ENCODE peak calls at places on chromosomes 5 and 9, in six cellular contexts. D, Z, Q, I, U and V are unnamed samples.

GRCh38 chr9:114086607-114087006 is 8.5 kb upstream of the AMBP start:
- DNase-seq in D (no peak), Z (no peak), Q (no peak), I (no peak), U (no peak), V (no peak)

GRCh38 chr5:35742006-35742405 is 114.7 kb upstream of the IL7R start:
- DNase-seq in D (no peak), Z (no peak), Q (no peak), I (no peak), U (no peak), V (no peak)

GRCh38 chr5:141559481-141559880 is 59.3 kb downstream of the DIAPH1 start:
- DNase-seq in D (no peak), Z (no peak), Q (peak), I (no peak), U (no peak), V (no peak)

GRCh38 chr5:90096415-90097081 is 313.0 kb downstream of the CETN3 start:
- DNase-seq in D (no peak), Z (no peak), Q (peak), I (peak), U (no peak), V (peak)

GRCh38 chr9:91180930-91181268 is 180.8 kb downstream of the AUH start:
- DNase-seq in D (no peak), Z (no peak), Q (no peak), I (no peak), U (no peak), V (no peak)

GRCh38 chr5:81189875-81190467 is 43.2 kb upstream of the CKMT2 start:
- DNase-seq in D (no peak), Z (no peak), Q (no peak), I (no peak), U (no peak), V (no peak)

GRCh38 chr9:97696025-97696822 is 916 bp downstream of the XPA start:
- DNase-seq in D (no peak), Z (no peak), Q (peak), I (no peak), U (no peak), V (no peak)

GRCh38 chr9:115425614-115426013 is 307.7 kb upstream of the TNC start:
- DNase-seq in D (no peak), Z (no peak), Q (no peak), I (no peak), U (no peak), V (no peak)

GRCh38 chr5:139137703-139138102 is 60.5 kb downstream of the SIL1 start:
- DNase-seq in D (no peak), Z (no peak), Q (peak), I (peak), U (no peak), V (no peak)

GRCh38 chr5:55694152-55694830 is 17.8 kb downstream of the SLC38A9 start:
- DNase-seq in D (no peak), Z (no peak), Q (peak), I (no peak), U (no peak), V (no peak)

GRCh38 chr5:144549580-144549979 is 378.9 kb downstream of the KCTD16 start:
- DNase-seq in D (peak), Z (peak), Q (peak), I (no peak), U (no peak), V (no peak)

GRCh38 chr9:94918038-94918753 is 191.7 kb downstream of the AOPEP start:
- DNase-seq in D (no peak), Z (no peak), Q (no peak), I (no peak), U (no peak), V (no peak)

GRCh38 chr5:6728011-6728794 is 15.0 kb downstream of the TENT4A start:
- DNase-seq in D (no peak), Z (no peak), Q (no peak), I (no peak), U (no peak), V (no peak)

GRCh38 chr5:122377023-122377422 is 65.0 kb downstream of the SNCAIP start:
- DNase-seq in D (no peak), Z (no peak), Q (peak), I (no peak), U (no peak), V (no peak)

GRCh38 chr5:134561871-134562296 is 36.4 kb downstream of the JADE2 start:
- DNase-seq in D (no peak), Z (peak), Q (peak), I (peak), U (no peak), V (peak)

GRCh38 chr5:164580155-164580554 is 1074.7 kb downstream of the MAT2B start:
- DNase-seq in D (no peak), Z (no peak), Q (no peak), I (no peak), U (no peak), V (no peak)

GRCh38 chr5:88602584-88602983 is 280.4 kb downstream of the MEF2C start:
- DNase-seq in D (no peak), Z (peak), Q (no peak), I (no peak), U (no peak), V (no peak)

GRCh38 chr9:126916909-126917308 is 2.3 kb downstream of the RALGPS1 start:
- DNase-seq in D (no peak), Z (no peak), Q (no peak), I (no peak), U (no peak), V (no peak)

GRCh38 chr5:120624021-120624563 is 160.0 kb downstream of the PRR16 start:
- DNase-seq in D (no peak), Z (no peak), Q (peak), I (no peak), U (no peak), V (no peak)

GRCh38 chr9:120242397-120242796 is 337.6 kb downstream of the CDK5RAP2 start:
- DNase-seq in D (no peak), Z (no peak), Q (no peak), I (no peak), U (no peak), V (no peak)

GRCh38 chr5:147093138-147093537 is 141.7 kb upstream of the STK32A start:
- DNase-seq in D (no peak), Z (no peak), Q (peak), I (no peak), U (no peak), V (no peak)

DNA sequence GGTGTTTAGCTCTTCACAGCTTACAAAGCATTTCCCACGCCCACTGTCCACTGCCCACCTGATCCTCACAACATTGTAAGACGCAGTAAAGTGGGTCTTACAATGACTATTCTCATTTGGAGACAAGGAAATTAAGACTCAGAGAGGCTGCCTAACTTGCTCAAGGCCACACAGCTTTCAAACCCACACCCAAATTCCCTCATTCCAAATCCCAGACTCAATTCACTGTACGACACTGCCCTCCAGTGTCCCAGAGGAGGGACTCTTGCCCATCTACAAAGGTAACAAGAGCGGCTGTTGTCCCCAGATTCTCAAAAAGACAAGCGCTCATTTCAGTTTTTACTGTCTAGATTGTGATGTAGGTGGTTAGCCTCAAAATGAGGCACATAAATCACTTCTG is 184.6 kb downstream of the ACTL7B start:
- DNase-seq in D (no peak), Z (no peak), Q (peak), I (no peak), U (no peak), V (no peak)
- TF ChIP-seq CTCF in D (no peak), Z (no peak), Q (peak), I (no peak), U (peak), V (no peak)

GRCh38 chr9:129888085-129888808 is 53.0 kb downstream of the USP20 start:
- DNase-seq in D (no peak), Z (peak), Q (no peak), I (no peak), U (peak), V (no peak)

GRCh38 chr9:129891519-129891918 is 56.3 kb downstream of the USP20 start:
- DNase-seq in D (no peak), Z (no peak), Q (no peak), I (no peak), U (no peak), V (no peak)

GRCh38 chr9:129888809-129889460 is 53.7 kb downstream of the USP20 start:
- DNase-seq in D (no peak), Z (no peak), Q (no peak), I (no peak), U (no peak), V (no peak)

GRCh38 chr9:129889461-129889935 is 54.2 kb downstream of the USP20 start:
- DNase-seq in D (no peak), Z (no peak), Q (no peak), I (no peak), U (no peak), V (no peak)

GRCh38 chr9:129889936-129890717 is 54.9 kb downstream of the USP20 start:
- DNase-seq in D (no peak), Z (peak), Q (no peak), I (no peak), U (no peak), V (no peak)
- TF ChIP-seq POLR2A in D (no peak), Z (no peak), Q (no peak), I (no peak), U (no peak), V (no peak)

GRCh38 chr9:470041-470781 is 255.5 kb downstream of the DOCK8 start:
- DNase-seq in D (peak), Z (peak), Q (peak), I (peak), U (peak), V (peak)

GRCh38 chr9:468766-469496 is 254.3 kb downstream of the DOCK8 start:
- DNase-seq in D (no peak), Z (no peak), Q (no peak), I (no peak), U (no peak), V (no peak)

GRCh38 chr9:471320-471719 is 256.7 kb downstream of the DOCK8 start:
- DNase-seq in D (no peak), Z (no peak), Q (no peak), I (no peak), U (no peak), V (no peak)

GRCh38 chr9:470795-471194 is 256.1 kb downstream of the DOCK8 start:
- DNase-seq in D (no peak), Z (no peak), Q (no peak), I (no peak), U (no peak), V (no peak)

DNA sequence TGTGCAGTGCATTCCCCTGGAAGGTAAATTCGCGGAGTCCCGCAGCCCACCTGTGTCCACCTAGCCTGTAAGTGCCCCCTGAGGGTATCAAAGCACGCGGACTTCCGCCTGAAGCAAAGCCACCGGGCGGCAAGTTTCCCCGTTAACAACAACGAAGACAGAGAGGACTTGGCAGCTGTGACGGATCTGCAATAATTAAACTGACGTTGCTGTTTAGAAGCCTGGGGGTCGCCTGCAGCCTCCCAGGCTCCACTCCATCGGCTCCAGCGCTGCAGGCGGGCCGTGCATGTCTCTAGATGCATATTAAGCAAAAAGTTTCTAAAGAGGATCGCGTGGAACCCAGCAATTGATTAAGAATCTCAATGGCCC is 255.0 kb downstream of the DOCK8 start:
- DNase-seq in D (peak), Z (peak), Q (no peak), I (no peak), U (no peak), V (peak)
- H3K27ac ChIP-seq in D (peak), Z (peak), Q (peak), I (peak), U (peak), V (peak)

GRCh38 chr9:106648799-106649198 is 214.2 kb upstream of the ZNF462 start:
- DNase-seq in D (no peak), Z (no peak), Q (peak), I (no peak), U (no peak), V (no peak)
- TF ChIP-seq CTCF in D (no peak), Z (peak), Q (peak), I (peak), U (no peak), V (no peak)

GRCh38 chr9:133459476-133460404 is at the start of gene CACFD1:
- DNase-seq in D (peak), Z (peak), Q (peak), I (peak), U (peak), V (peak)
- TF ChIP-seq POLR2A in D (no peak), Z (peak), Q (peak), I (peak), U (peak), V (peak)

GRCh38 chr5:61752588-61752987 is 420.5 kb downstream of the ZSWIM6 start:
- DNase-seq in D (no peak), Z (no peak), Q (no peak), I (no peak), U (no peak), V (no peak)

GRCh38 chr5:61744690-61745619 is 412.9 kb downstream of the ZSWIM6 start:
- DNase-seq in D (no peak), Z (peak), Q (no peak), I (no peak), U (no peak), V (no peak)

GRCh38 chr5:61748651-61749050 is 416.6 kb downstream of the ZSWIM6 start:
- DNase-seq in D (no peak), Z (no peak), Q (no peak), I (no peak), U (no peak), V (no peak)

GRCh38 chr5:61746836-61747575 is 414.9 kb downstream of the ZSWIM6 start:
- DNase-seq in D (no peak), Z (no peak), Q (no peak), I (no peak), U (no peak), V (no peak)
- H3K27ac ChIP-seq in D (no peak), Z (no peak), Q (no peak), I (no peak), U (no peak), V (no peak)

GRCh38 chr5:86981898-86982297 is 285.8 kb upstream of the RASA1 start:
- DNase-seq in D (no peak), Z (no peak), Q (no peak), I (no peak), U (no peak), V (no peak)

GRCh38 chr5:86983208-86983607 is 284.5 kb upstream of the RASA1 start:
- DNase-seq in D (no peak), Z (no peak), Q (no peak), I (no peak), U (no peak), V (no peak)

DNA sequence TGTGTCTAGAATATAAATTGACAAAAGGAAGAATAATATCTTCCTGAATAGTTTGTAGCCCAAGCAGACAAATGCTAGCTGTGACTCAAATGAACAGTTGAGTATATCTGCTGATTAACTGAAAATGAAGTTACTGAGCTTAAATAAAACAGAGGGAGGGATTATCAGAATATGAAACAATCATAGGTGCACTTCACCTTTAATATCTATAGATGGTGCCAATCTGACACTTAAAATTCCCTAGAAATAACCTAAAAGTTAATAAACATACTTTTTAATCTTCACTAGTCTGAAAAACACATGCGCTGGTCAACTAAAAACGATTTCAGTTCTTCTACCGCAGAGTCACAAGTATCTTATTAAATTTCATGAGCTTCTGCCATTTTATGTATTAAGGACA is 280.8 kb upstream of the RASA1 start:
- DNase-seq in D (no peak), Z (no peak), Q (no peak), I (no peak), U (no peak), V (no peak)
- TF ChIP-seq CTCF in D (no peak), Z (no peak), Q (no peak), I (no peak), U (no peak), V (no peak)

DNA sequence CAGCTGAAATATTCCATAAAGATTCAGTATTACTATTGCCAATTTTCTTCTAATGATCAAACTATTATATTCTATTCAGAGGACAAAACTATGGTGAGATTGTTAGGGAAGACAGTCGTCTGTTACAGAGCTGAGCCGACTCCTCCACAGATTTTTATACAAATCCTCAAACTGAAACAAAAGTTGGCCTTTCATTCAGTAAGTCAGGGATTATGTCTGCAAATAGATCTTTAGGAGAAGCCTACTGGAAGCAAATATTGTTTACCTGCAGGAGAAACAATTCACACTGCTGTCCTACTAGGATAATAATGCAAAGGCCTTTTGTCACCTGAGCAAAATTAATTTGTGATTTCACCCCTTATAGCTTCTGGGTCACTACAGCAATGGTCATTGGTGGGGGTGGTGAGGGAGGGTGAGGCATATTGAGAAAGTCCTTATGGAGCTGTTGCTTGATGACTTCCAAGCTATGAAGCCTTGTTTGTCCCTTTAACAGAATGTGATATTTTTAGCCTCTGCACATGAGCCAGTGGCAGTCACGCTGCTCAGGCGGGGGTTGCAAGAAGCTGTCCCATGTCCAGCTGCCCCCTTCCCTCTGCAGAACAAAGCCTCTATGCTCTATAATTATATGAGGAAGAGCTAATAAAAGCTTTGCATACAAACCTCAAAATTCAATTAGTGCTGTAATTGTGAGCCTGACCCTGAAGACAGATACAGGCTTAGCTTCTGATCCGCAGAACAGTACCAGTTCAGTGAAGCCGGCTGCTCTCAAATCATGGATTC is 200.5 kb upstream of the KLF9 start:
- DNase-seq in D (no peak), Z (no peak), Q (no peak), I (no peak), U (no peak), V (no peak)
- TF ChIP-seq POLR2A in D (no peak), Z (no peak), Q (no peak), I (no peak), U (no peak), V (no peak)

GRCh38 chr5:312845-313244 is 8.7 kb upstream of the AHRR start:
- DNase-seq in D (no peak), Z (no peak), Q (no peak), I (no peak), U (no peak), V (peak)
- H3K27ac ChIP-seq in D (no peak), Z (no peak), Q (no peak), I (no peak), U (no peak), V (no peak)

DNA sequence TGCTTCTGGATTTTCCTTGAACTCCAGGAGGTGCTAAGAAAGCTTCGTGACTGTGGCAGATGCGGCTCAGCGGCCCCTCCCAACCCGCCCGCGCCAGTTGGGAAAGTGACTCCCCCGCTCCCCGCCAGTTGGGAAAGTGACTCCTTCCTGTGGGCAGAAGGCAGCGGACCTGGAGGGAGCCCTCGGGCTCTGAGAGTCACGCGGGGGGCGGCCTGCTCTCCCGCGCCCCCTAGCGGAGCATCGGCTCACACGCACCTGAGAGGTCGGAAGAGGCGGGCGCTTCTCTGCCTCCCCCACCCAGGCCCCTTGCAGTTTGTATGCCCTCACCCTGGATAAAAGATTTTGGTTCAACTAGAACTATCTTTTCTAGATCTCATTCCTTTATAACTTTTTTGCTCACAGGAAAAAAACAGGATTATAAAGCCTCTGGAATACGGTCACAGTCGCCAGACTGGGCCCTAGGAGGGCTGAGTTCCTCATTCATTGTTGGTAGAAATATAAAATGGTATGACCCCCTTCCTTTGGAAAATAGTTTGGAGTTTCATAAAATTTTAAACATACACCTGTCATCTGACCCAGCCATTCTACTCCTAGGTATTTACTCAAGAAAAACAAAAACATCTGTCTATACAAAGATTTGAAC is 82.2 kb downstream of the HSD17B3 start:
- DNase-seq in D (no peak), Z (peak), Q (no peak), I (peak), U (no peak), V (peak)
- TF ChIP-seq CTCF in D (peak), Z (peak), Q (peak), I (peak), U (peak), V (peak)